ENCODE peak calls at places on chromosomes 13 and 19, in four cellular contexts. V is renal cortical epithelial cell, D is NCI-H2081 treated with DMSO at 0.1 percent for 48 hours, F is heart right ventricle. B is an unnamed sample.

GRCh38 chr19:32166238-32166637 is 179.2 kb upstream of the ZNF507 start:
- DNase-seq in V (no peak), F (no peak), D (no peak), B (no peak)

GRCh38 chr13:79155883-79156282 is 250.2 kb downstream of the RBM26 start:
- DNase-seq in D (no peak), F (no peak), V (no peak), B (no peak)

GRCh38 chr13:41706189-41706588 is 248.8 kb downstream of the RGCC start:
- DNase-seq in F (no peak), V (no peak), D (no peak), B (no peak)

GRCh38 chr19:49182848-49183375 is 25.3 kb downstream of the TRPM4 start:
- DNase-seq in D (no peak), V (no peak), F (no peak), B (no peak)

GRCh38 chr13:31134055-31134711 is 27.5 kb downstream of the HSPH1 start:
- DNase-seq in F (no peak), V (no peak), D (no peak), B (no peak)

GRCh38 chr19:55018216-55018615 is 19.8 kb downstream of the GP6 start:
- DNase-seq in D (no peak), F (no peak), V (no peak), B (no peak)

GRCh38 chr13:39616087-39616694 is 13.2 kb upstream of the LHFPL6 start:
- DNase-seq in F (no peak), D (peak; percentile 23), V (peak; percentile 61), B (peak; percentile 8)

GRCh38 chr13:113585828-113586355 is 1.3 kb downstream of the TFDP1 start:
- DNase-seq in V (no peak), D (no peak), F (no peak), B (no peak)

GRCh38 chr13:113970810-113971470 is 2.9 kb downstream of the C13orf46 start:
- DNase-seq in V (peak; percentile 41), F (peak; percentile 57), D (no peak), B (no peak)

GRCh38 chr13:39370048-39370447 is 232.9 kb downstream of the LHFPL6 start:
- DNase-seq in F (no peak), D (no peak), V (no peak), B (no peak)

GRCh38 chr13:24709186-24709913 is 29.1 kb downstream of the ATP12A start:
- DNase-seq in V (no peak), D (no peak), F (no peak), B (no peak)

GRCh38 chr13:110555601-110556223 is 5.8 kb downstream of the RAB20 start:
- DNase-seq in F (no peak), D (no peak), V (no peak), B (no peak)

GRCh38 chr19:33152178-33152577 is 20.3 kb downstream of the WDR88 start:
- DNase-seq in F (no peak), D (no peak), V (no peak), B (no peak)

GRCh38 chr13:46149272-46150133 is 32.5 kb downstream of the LCP1 start:
- DNase-seq in F (no peak), D (no peak), V (peak; percentile 33), B (no peak)

GRCh38 chr13:105798541-105798940 is 736.9 kb downstream of the EFNB2 start:
- DNase-seq in D (no peak), V (no peak), F (no peak), B (no peak)

GRCh38 chr19:55261671-55262126 is 2.9 kb upstream of the PPP6R1 start:
- DNase-seq in F (no peak), V (no peak), D (no peak), B (no peak)

GRCh38 chr13:27036236-27036981 is 135.2 kb downstream of the USP12 start:
- DNase-seq in D (no peak), V (no peak), F (no peak), B (no peak)

GRCh38 chr13:43054803-43055802 is 31.7 kb downstream of the DNAJC15 start:
- DNase-seq in D (no peak), F (peak; percentile 28), V (peak; percentile 81), B (no peak)